ENCODE peak calls at places on chromosomes 11 and 22, in four cellular contexts. Q, Y, P and V are unnamed samples.
A peak's percentile ranks its signal among the peaks of the same experiment; 100 is the strongest.

GRCh38 chr11:13970986-13971385 is 8.5 kb downstream of the SPON1 start:
- DNase-seq in Q (no peak), Y (peak; percentile 75), P (no peak), V (no peak)

GRCh38 chr11:73510877-73511276 is 87.0 kb downstream of the FAM168A start:
- DNase-seq in Y (no peak), P (no peak), Q (no peak), V (no peak)

GRCh38 chr11:119480375-119481020 is 57.5 kb upstream of the THY1 start:
- DNase-seq in Y (peak; percentile 12), P (no peak), Q (no peak), V (peak; percentile 26)

GRCh38 chr11:41189711-41190477 is 269.6 kb downstream of the LRRC4C start:
- DNase-seq in Q (no peak), P (no peak), Y (no peak), V (no peak)

GRCh38 chr11:70203749-70204465 is 811 bp downstream of the FADD start:
- DNase-seq in P (no peak), Y (peak; percentile 69), Q (peak; percentile 95), V (peak; percentile 62)

GRCh38 chr11:91296628-91297027 is 928.0 kb upstream of the FAT3 start:
- DNase-seq in P (no peak), Q (no peak), Y (no peak), V (no peak)

GRCh38 chr22:39348909-39349505 is 784 bp upstream of the SYNGR1 start:
- DNase-seq in Y (no peak), P (peak; percentile 33), Q (no peak), V (no peak)

GRCh38 chr11:66686801-66687750 is 9.4 kb upstream of the RBM4B start:
- DNase-seq in P (no peak), Y (no peak), Q (no peak), V (no peak)

GRCh38 chr11:12377824-12378593 is 638 bp downstream of the PARVA start:
- DNase-seq in Q (peak; percentile 49), P (peak; percentile 74), Y (peak; percentile 87), V (peak; percentile 81)

GRCh38 chr11:119262668-119263351 is 54.1 kb downstream of the MCAM start:
- DNase-seq in Q (peak; percentile 30), Y (no peak), P (no peak), V (no peak)

GRCh38 chr22:30206964-30207363 is 39.6 kb downstream of the LIF start:
- DNase-seq in Y (no peak), Q (peak; percentile 98), P (no peak), V (peak; percentile 78)

GRCh38 chr11:19698493-19699292 is 13.9 kb upstream of the NAV2 start:
- DNase-seq in Q (no peak), Y (no peak), P (peak; percentile 74), V (peak; percentile 85)

GRCh38 chr11:61632096-61632495 is 48.1 kb upstream of the DAGLA start:
- DNase-seq in Y (no peak), Q (no peak), P (no peak), V (no peak)

GRCh38 chr11:16784097-16784496 is 45.6 kb downstream of the C11orf58 start:
- DNase-seq in P (no peak), Q (no peak), Y (no peak), V (no peak)

GRCh38 chr11:37533087-37533486 is 935.1 kb upstream of the RAG2 start:
- DNase-seq in Y (no peak), P (no peak), Q (no peak), V (no peak)

GRCh38 chr11:9562716-9563115 is 10.8 kb upstream of the WEE1 start:
- DNase-seq in Q (no peak), Y (no peak), P (no peak), V (no peak)

GRCh38 chr11:2892215-2893020 is 6.8 kb upstream of the CDKN1C start:
- DNase-seq in P (peak; percentile 54), Q (no peak), Y (peak; percentile 75), V (no peak)

DNA sequence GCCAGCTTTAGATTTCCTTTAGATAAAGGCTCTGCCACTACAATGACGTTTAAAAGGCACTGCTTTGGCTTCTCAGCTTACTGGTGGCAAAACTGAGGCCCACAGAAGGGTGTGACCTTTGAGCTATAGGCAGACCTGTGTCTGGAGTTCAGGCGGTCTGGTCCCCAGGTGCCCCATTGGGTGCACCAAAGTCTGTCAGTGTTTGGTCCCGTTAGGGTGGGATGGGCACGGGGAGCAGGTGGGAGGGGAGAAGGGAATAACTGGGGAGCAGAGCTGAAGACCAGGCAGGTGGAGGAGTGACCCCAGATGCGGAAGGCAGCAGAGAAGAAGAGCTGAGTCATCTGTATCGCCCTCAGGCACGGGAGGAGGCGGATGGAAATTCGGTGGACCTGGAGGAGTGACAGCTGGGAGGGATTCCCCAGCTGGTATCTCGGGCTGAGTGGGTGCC is 45.3 kb upstream of the GCAT start:
- DNase-seq in Y (no peak), Q (no peak), P (no peak), V (no peak)
- H3K27ac ChIP-seq in Y (no peak overlapping the region), Q (no peak overlapping the region), P (no peak overlapping the region), V (no peak overlapping the region)

DNA sequence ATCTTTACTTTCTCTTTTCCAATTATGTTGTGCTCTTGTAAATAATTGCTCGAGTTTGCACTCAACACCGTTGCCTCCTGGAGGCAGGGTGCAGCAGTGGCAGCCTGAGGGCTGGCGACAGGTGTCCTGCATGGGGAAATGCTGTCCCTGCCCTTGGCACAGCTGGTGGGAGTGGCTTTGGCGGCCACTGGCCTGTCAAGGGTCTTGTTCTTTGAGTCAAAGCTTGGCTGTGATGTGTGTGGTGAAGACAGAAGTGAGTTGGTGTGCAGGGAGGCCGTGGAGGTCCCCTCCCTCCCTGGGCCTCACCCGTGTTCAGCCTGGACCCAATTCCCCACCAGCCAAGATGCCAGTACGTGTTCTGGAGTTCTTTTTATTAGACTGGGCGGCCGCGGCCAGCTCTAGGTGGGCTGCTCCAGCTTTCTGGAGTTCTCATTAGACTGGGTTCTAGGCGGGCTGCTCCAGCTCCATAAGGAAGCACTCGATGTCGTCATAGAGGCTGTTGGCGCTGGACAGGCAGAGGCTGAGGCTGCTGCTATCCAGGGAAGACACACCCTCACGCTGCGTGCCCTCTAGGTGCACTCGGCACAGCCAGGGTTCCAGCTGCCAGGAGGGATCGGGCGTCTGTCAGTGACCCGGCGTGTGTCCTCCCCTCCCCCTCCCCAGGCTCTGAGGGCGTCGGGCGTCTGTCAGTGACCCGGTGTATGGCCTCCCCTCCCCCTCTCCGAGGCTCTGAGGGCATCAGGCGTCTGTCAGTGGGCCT is 3.4 kb downstream of the IRF7 start:
- DNase-seq in P (no peak), Y (peak; percentile 86), Q (no peak), V (peak; percentile 78)
- TF ChIP-seq CTCF in P (no peak), Y (peak; percentile 80), Q (peak; percentile 56), V (peak; percentile 43)

DNA sequence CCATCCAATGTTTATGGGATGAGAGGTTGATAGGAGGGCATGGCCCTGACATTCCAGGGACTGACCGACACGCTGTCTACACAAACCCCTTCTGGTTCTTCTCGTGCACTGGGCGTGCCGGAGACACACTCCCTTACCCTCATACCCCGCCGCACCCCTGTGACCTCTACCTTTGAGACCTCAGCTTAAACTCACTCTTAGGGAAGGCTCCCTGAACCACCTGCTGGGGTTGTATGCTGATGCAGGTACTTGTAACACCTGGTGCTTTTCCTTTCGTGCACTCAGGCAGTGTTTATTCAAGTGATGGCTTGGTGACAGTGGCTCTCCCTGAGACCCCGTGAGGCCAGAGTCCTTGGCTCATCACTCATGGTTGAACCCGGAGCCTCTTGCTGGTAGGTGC is 12.0 kb downstream of the PPARA start:
- DNase-seq in P (no peak), Y (peak; percentile 69), Q (no peak), V (no peak)
- H3K27ac ChIP-seq in P (no peak overlapping the region), Y (peak overlapping the region; percentile 61), Q (no peak overlapping the region), V (no peak overlapping the region)

DNA sequence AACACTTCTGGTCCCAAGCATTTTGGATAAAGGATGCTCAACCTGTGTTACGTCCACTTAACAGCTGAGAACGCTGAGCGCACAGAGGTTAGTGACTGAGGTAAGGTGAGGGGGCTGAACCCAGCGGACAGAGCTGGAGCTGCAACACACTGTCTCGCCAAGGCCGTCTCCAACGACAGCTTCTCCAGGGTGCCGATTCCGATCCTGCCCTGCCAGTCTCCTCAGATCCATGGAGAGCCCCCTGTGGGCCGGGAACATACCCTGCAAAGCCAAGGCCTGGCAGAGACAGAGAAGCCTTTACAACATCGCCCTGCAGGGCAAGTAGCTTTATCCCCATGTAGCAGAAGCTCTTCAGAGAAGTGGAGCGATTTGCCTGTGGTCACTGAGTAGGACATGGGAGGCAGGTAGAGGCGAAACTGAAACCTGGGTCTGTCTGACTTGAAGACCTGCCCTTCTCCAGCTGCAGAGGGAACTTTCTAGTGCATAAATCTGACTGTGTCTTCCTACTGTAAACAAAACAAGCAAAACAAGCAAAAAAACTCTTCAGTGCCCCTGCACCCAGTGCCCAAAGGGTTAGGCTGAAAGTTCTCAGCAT is 72.8 kb downstream of the SCUBE1 start:
- DNase-seq in Y (no peak), P (no peak), Q (no peak), V (no peak)
- TF ChIP-seq CTCF in Y (no peak), P (no peak), Q (peak; percentile 56), V (no peak)

GRCh38 chr22:37197451-37198289 is 9.6 kb upstream of the C1QTNF6 start:
- DNase-seq in Y (peak; percentile 76), P (no peak), Q (no peak), V (peak; percentile 69)
- H3K27ac ChIP-seq in Y (peak overlapping the region; percentile 96), P (peak overlapping the region; percentile 98), Q (no peak overlapping the region), V (peak overlapping the region; percentile 98)

GRCh38 chr22:29112102-29112501 is 39.3 kb downstream of the KREMEN1 start:
- DNase-seq in P (no peak), Y (no peak), Q (no peak), V (no peak)
- TF ChIP-seq CTCF in P (no peak), Y (no peak), Q (no peak), V (no peak)

DNA sequence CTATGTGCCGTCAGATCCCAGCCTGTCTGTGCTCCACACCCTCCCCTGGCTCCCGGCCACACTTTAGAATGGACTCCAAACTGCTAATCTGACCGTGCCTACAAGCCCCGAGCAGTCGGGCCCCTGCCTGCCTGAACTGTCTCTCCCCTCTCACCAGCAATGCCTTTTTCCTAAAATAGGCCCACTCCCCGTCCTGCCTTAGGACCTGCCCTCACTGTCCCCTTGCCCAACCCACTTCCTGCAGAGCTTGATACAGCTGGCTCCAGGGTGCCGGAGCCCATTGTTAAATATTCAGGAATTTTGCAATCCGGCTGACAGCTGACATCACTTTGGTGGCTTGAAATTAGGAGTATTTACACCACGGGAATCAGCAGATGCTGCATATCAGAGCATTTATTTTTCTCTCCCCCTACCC is 21.4 kb downstream of the MN1 start:
- DNase-seq in P (peak; percentile 41), Q (no peak), Y (no peak), V (no peak)
- H3K27ac ChIP-seq in P (peak overlapping the region; percentile 82), Q (no peak overlapping the region), Y (no peak overlapping the region), V (peak overlapping the region; percentile 94)

DNA sequence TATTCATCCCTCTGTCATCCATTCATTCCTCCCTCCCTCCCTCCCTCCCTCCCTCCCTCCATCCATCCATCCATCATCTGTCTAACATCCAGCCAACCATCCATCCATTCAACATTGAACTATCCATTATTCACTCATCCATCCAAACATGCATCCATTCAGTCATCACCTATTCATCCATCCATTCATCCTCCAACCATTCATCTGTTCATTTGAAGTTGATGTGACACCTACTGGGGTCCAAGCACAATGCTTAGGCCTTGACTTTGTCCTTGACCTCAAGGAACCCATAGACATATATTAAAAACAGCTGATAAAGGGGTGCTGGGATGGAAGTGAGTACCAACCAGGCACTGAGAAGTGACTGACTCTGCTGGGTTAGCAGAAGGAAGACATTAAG is 26.6 kb downstream of the BCR start:
- DNase-seq in P (no peak), Q (no peak), Y (no peak), V (no peak)
- TF ChIP-seq CTCF in P (no peak), Q (no peak), Y (no peak), V (no peak)